ENCODE peak calls at places on chromosomes 11 and 22, in five cellular contexts. C is K562, K is transverse colon, S is HepG2, O is sigmoid colon. H is an unnamed sample.
A peak's percentile ranks its signal among the peaks of the same experiment; 100 is the strongest.

GRCh38 chr22:45977551-45978274 is 751 bp upstream of the WNT7B start:
- DNase-seq in C (no peak), K (no peak), S (no peak), O (no peak), H (peak; percentile 39)

GRCh38 chr11:134266841-134267251 is 9.3 kb upstream of the GLB1L3 start:
- DNase-seq in C (no peak), K (no peak), S (no peak), O (no peak), H (no peak)

GRCh38 chr11:112965601-112966125 is 4.4 kb downstream of the NCAM1 start:
- DNase-seq in C (no peak), K (no peak), S (no peak), O (no peak), H (no peak)

GRCh38 chr11:75182652-75183051 is 31.7 kb downstream of the SLCO2B1 start:
- DNase-seq in C (no peak), K (no peak), S (no peak), O (no peak), H (no peak)

GRCh38 chr22:48090332-48090672 is 1327.9 kb downstream of the TBC1D22A start:
- DNase-seq in C (no peak), K (no peak), S (no peak), O (no peak), H (no peak)

GRCh38 chr11:82315093-82315492 is 418.6 kb downstream of the FAM181B start:
- DNase-seq in C (no peak), K (peak; percentile 11), S (peak; percentile 23), O (peak; percentile 53), H (peak; percentile 27)

GRCh38 chr11:115170133-115170815 is 333.9 kb downstream of the CADM1 start:
- DNase-seq in C (peak; percentile 40), K (peak; percentile 37), S (peak; percentile 18), O (no peak), H (no peak)

GRCh38 chr11:73983764-73984543 is 1.3 kb upstream of the UCP2 start:
- DNase-seq in C (no peak), K (no peak), S (no peak), O (peak; percentile 40), H (peak; percentile 10)

GRCh38 chr11:1921576-1922141 is 2.2 kb downstream of the TNNT3 start:
- DNase-seq in C (no peak), K (no peak), S (no peak), O (peak; percentile 78), H (no peak)

GRCh38 chr22:22201185-22201924 is 43.2 kb upstream of the VPREB1 start:
- DNase-seq in C (peak; percentile 95), K (peak; percentile 64), S (peak; percentile 25), O (peak; percentile 74), H (no peak)

GRCh38 chr11:121282376-121282775 is 10.2 kb upstream of the SC5D start:
- DNase-seq in C (no peak), K (no peak), S (no peak), O (no peak), H (no peak)

GRCh38 chr11:20337526-20338154 is 25.9 kb upstream of the HTATIP2 start:
- DNase-seq in C (no peak), K (peak; percentile 13), S (peak; percentile 18), O (no peak), H (no peak)

GRCh38 chr22:20238567-20239062 is 29.5 kb downstream of the RTN4R start:
- DNase-seq in C (peak; percentile 99), K (peak; percentile 44), S (peak; percentile 41), O (no peak), H (peak; percentile 65)

GRCh38 chr11:37916331-37916730 is 1318.3 kb upstream of the RAG2 start:
- DNase-seq in C (no peak), K (no peak), S (no peak), O (no peak), H (no peak)

GRCh38 chr11:2534131-2534956 is 89.5 kb downstream of the KCNQ1 start:
- DNase-seq in C (no peak), K (peak; percentile 7), S (no peak), O (peak; percentile 66), H (no peak)

GRCh38 chr11:62186195-62186594 is 3.8 kb upstream of the SCGB1D1 start:
- DNase-seq in C (no peak), K (no peak), S (no peak), O (no peak), H (no peak)

GRCh38 chr11:17649696-17650600 is 69.4 kb upstream of the MYOD1 start:
- DNase-seq in C (peak; percentile 3), K (no peak), S (peak; percentile 44), O (no peak), H (no peak)

GRCh38 chr11:762421-763072 is 14.7 kb downstream of the GATD1 start:
- DNase-seq in C (peak; percentile 36), K (peak; percentile 52), S (no peak), O (no peak), H (peak; percentile 76)

GRCh38 chr11:134278356-134278755 is 2.2 kb downstream of the GLB1L3 start:
- DNase-seq in C (no peak), K (no peak), S (no peak), O (no peak), H (no peak)

GRCh38 chr22:20869234-20869633 is 10.4 kb downstream of the SNAP29 start:
- DNase-seq in C (no peak), K (no peak), S (no peak), O (no peak), H (no peak)

GRCh38 chr22:30445438-30445936 is 19.9 kb downstream of the MTFP1 start:
- DNase-seq in C (no peak), K (no peak), S (peak; percentile 22), O (no peak), H (no peak)

GRCh38 chr11:23021287-23021863 is 161.1 kb upstream of the CCDC179 start:
- DNase-seq in C (peak; percentile 36), K (peak; percentile 11), S (peak; percentile 9), O (no peak), H (no peak)

GRCh38 chr11:121661796-121662508 is 209.2 kb upstream of the SORL1-AS1 start:
- DNase-seq in C (no peak), K (no peak), S (no peak), O (no peak), H (no peak)

GRCh38 chr11:112555491-112556364 is 295.1 kb upstream of the PLET1 start:
- DNase-seq in C (peak; percentile 65), K (peak; percentile 67), S (peak; percentile 21), O (peak; percentile 71), H (no peak)

GRCh38 chr22:43126506-43127165 is 16.1 kb downstream of the BIK start:
- DNase-seq in C (peak; percentile 64), K (peak; percentile 72), S (peak; percentile 65), O (no peak), H (no peak)

GRCh38 chr11:95147364-95147905 is 57.8 kb downstream of the ENDOD1 start:
- DNase-seq in C (peak; percentile 83), K (no peak), S (peak; percentile 14), O (peak; percentile 80), H (no peak)

GRCh38 chr22:46626911-46627805 is 7.0 kb downstream of the GRAMD4 start:
- DNase-seq in C (peak; percentile 52), K (no peak), S (no peak), O (no peak), H (no peak)

GRCh38 chr22:22446527-22446926 is 62.0 kb downstream of the ZNF280B start:
- DNase-seq in C (no peak), K (no peak), S (no peak), O (no peak), H (no peak)

GRCh38 chr11:7514099-7514725 is 413 bp downstream of the PPFIBP2 start:
- DNase-seq in C (no peak), K (peak; percentile 54), S (no peak), O (peak; percentile 73), H (no peak)

GRCh38 chr11:6401439-6401838 is 11.2 kb downstream of the SMPD1 start:
- DNase-seq in C (no peak), K (no peak), S (no peak), O (no peak), H (no peak)

GRCh38 chr11:6403539-6403938 is 13.3 kb downstream of the SMPD1 start:
- DNase-seq in C (no peak), K (no peak), S (no peak), O (no peak), H (peak; percentile 78)

GRCh38 chr11:6402061-6402470 is 11.8 kb downstream of the SMPD1 start:
- DNase-seq in C (no peak), K (no peak), S (peak; percentile 59), O (no peak), H (no peak)

GRCh38 chr11:6400431-6401345 is 10.4 kb downstream of the SMPD1 start:
- DNase-seq in C (no peak), K (no peak), S (no peak), O (no peak), H (no peak)

DNA sequence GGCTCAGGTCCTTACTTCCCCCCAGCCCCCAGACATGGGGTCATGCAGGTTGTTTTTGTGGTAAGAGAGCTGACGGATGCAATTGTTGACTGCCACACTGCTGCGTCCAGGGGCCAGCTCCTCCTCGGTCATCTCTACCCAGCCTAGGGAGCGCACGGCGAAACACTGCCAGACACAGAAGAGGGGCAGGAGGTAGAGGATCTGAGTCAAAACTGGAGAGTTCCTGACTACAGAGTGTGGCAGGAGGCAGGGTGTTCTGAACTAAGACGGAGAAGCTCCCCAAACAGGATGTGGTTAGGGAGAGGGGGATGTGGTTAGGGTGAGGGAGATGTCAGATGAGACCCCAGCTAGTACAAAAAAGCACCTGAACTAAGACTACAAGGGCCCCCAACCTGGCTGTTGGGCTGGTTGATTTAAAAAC is 12.3 kb downstream of the SMPD1 start:
- DNase-seq in C (no peak), K (peak; percentile 57), S (no peak), O (no peak), H (peak; percentile 25)
- TF ChIP-seq EP300 in C (no peak), K (no peak), S (no peak), O (no peak), H (no peak)

DNA sequence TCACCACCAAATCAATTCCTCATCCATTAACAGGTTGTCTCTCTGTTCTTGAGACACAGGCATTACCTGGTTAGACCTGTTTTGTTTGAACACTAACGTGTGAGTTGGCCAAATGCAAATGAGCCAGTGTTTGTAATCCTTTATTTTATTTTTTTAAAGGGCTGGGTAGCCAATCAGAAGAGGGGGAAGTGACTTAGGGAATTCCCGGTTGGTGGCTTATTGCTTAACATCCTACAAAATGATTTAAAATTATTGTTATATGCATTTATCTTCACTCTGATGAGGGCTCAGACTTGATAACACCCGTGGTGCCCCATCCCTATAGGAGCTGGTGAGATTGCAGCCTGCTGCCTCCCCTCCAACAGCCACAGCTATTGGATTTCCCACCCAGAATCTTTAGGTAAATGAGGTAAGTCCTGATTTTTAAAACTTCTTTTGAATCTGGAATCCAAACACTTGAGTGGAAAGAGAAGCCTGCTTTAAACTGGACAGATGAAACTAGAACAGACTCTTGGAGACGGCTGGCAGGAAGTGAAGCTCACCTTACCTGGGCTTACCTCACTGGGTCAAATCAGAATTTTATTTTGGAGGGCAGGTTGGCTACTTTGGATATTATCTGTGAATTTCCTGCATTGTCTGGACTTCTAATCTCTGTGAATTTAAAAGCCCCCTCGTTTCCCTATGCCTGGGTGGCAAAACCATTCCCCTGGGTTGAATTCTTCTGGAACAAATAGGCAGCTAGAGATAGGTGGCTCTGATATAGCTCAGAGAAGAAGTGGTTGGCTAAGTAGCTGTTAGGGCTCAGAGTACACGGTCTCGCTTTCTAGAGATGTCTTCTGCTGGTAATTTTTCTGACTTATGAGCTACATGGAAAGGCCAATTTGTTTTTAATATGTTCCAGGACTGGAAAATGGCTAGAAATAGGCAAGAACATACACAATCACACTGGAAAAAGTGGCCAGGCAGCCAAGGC is at the start of gene EHF:
- DNase-seq in C (no peak), K (peak; percentile 79), S (no peak), O (no peak), H (no peak)
- TF ChIP-seq POLR2A in C (no peak), K (peak; percentile 90), S (no peak), O (peak; percentile 77), H (peak; percentile 70)

GRCh38 chr11:117803896-117804295 is 6.9 kb upstream of the DSCAML1 start:
- DNase-seq in C (no peak), K (no peak), S (no peak), O (no peak), H (no peak)
- TF ChIP-seq POLR2AphosphoS5 in C (no peak), K (no peak), S (no peak), O (no peak), H (no peak)

GRCh38 chr11:28627690-28628255 is 519.6 kb downstream of the METTL15 start:
- DNase-seq in C (no peak), K (no peak), S (no peak), O (no peak), H (no peak)
- TF ChIP-seq EP300 in C (no peak), K (no peak), S (no peak), O (no peak), H (no peak)